ENCODE peak calls at places on chromosomes 3 and 15, in six cellular contexts. One of them, this sample, is unnamed.

GRCh38 chr15:78204351-78205309 is 29.7 kb downstream of the ACSBG1 start:
- DNase-seq in GM23338: no peak
- DNase-seq in astrocyte: no peak
- DNase-seq in fibroblast of mammary gland: no peak
- DNase-seq in astrocyte of the spinal cord: peak; percentile 31
- DNase-seq in cardiac muscle cell: peak; percentile 77
- DNase-seq in this sample: peak; percentile 44

GRCh38 chr3:72274511-72275295 is 489.8 kb upstream of the PROK2 start:
- DNase-seq in GM23338: no peak
- DNase-seq in astrocyte: peak; percentile 71
- DNase-seq in fibroblast of mammary gland: peak; percentile 88
- DNase-seq in astrocyte of the spinal cord: peak; percentile 80
- DNase-seq in cardiac muscle cell: peak; percentile 93
- DNase-seq in this sample: peak; percentile 88

GRCh38 chr3:4826237-4827100 is 152.8 kb upstream of the BHLHE40 start:
- DNase-seq in GM23338: no peak
- DNase-seq in astrocyte: peak; percentile 68
- DNase-seq in fibroblast of mammary gland: peak; percentile 36
- DNase-seq in astrocyte of the spinal cord: peak; percentile 47
- DNase-seq in cardiac muscle cell: no peak
- DNase-seq in this sample: no peak

GRCh38 chr3:143119009-143119914 is at the start of gene CHST2:
- DNase-seq in GM23338: peak; percentile 88
- DNase-seq in astrocyte: peak; percentile 67
- DNase-seq in fibroblast of mammary gland: peak; percentile 72
- DNase-seq in astrocyte of the spinal cord: peak; percentile 78
- DNase-seq in cardiac muscle cell: peak; percentile 89
- DNase-seq in this sample: peak; percentile 87

GRCh38 chr3:197487911-197488391 is 67.8 kb downstream of the BDH1 start:
- DNase-seq in GM23338: no peak
- DNase-seq in astrocyte: peak; percentile 99
- DNase-seq in fibroblast of mammary gland: peak; percentile 98
- DNase-seq in astrocyte of the spinal cord: peak; percentile 98
- DNase-seq in cardiac muscle cell: peak; percentile 92
- DNase-seq in this sample: peak; percentile 99

GRCh38 chr3:12944849-12945248 is 103.5 kb upstream of the RPL32 start:
- DNase-seq in GM23338: peak; percentile 32
- DNase-seq in astrocyte: no peak
- DNase-seq in fibroblast of mammary gland: no peak
- DNase-seq in astrocyte of the spinal cord: no peak
- DNase-seq in cardiac muscle cell: no peak
- DNase-seq in this sample: no peak

GRCh38 chr15:90987561-90988141 is 6.7 kb downstream of the PRC1 start:
- DNase-seq in GM23338: no peak
- DNase-seq in astrocyte: no peak
- DNase-seq in fibroblast of mammary gland: no peak
- DNase-seq in astrocyte of the spinal cord: no peak
- DNase-seq in cardiac muscle cell: no peak
- DNase-seq in this sample: no peak

GRCh38 chr15:77347197-77347596 is 72.7 kb downstream of the PEAK1 start:
- DNase-seq in GM23338: no peak
- DNase-seq in astrocyte: peak; percentile 11
- DNase-seq in fibroblast of mammary gland: no peak
- DNase-seq in astrocyte of the spinal cord: no peak
- DNase-seq in cardiac muscle cell: peak; percentile 19
- DNase-seq in this sample: peak; percentile 26

GRCh38 chr3:15601399-15602145 is at the start of the genes BTD and HACL1:
- DNase-seq in GM23338: peak; percentile 100
- DNase-seq in astrocyte: peak; percentile 98
- DNase-seq in fibroblast of mammary gland: peak; percentile 98
- DNase-seq in astrocyte of the spinal cord: peak; percentile 100
- DNase-seq in cardiac muscle cell: peak; percentile 100
- DNase-seq in this sample: peak; percentile 99

GRCh38 chr3:126469479-126469878 is 6.2 kb downstream of the ZXDC start:
- DNase-seq in GM23338: no peak
- DNase-seq in astrocyte: no peak
- DNase-seq in fibroblast of mammary gland: no peak
- DNase-seq in astrocyte of the spinal cord: no peak
- DNase-seq in cardiac muscle cell: no peak
- DNase-seq in this sample: no peak

GRCh38 chr3:41673643-41674042 is 288.3 kb downstream of the ULK4 start:
- DNase-seq in GM23338: no peak
- DNase-seq in astrocyte: peak; percentile 53
- DNase-seq in fibroblast of mammary gland: no peak
- DNase-seq in astrocyte of the spinal cord: peak; percentile 58
- DNase-seq in cardiac muscle cell: no peak
- DNase-seq in this sample: peak; percentile 70

GRCh38 chr15:41567261-41567660 is 8.2 kb downstream of the TYRO3 start:
- DNase-seq in GM23338: no peak
- DNase-seq in astrocyte: no peak
- DNase-seq in fibroblast of mammary gland: no peak
- DNase-seq in astrocyte of the spinal cord: no peak
- DNase-seq in cardiac muscle cell: no peak
- DNase-seq in this sample: no peak

GRCh38 chr3:114569186-114569585 is 275.4 kb downstream of the TIGIT start:
- DNase-seq in GM23338: no peak
- DNase-seq in astrocyte: peak; percentile 62
- DNase-seq in fibroblast of mammary gland: no peak
- DNase-seq in astrocyte of the spinal cord: no peak
- DNase-seq in cardiac muscle cell: no peak
- DNase-seq in this sample: peak; percentile 31

GRCh38 chr3:134364061-134364935 is 9.9 kb downstream of the AMOTL2 start:
- DNase-seq in GM23338: peak; percentile 99
- DNase-seq in astrocyte: peak; percentile 93
- DNase-seq in fibroblast of mammary gland: peak; percentile 95
- DNase-seq in astrocyte of the spinal cord: peak; percentile 99
- DNase-seq in cardiac muscle cell: peak; percentile 99
- DNase-seq in this sample: peak; percentile 98

GRCh38 chr3:63556401-63556800 is 96.1 kb upstream of the SNTN start:
- DNase-seq in GM23338: peak; percentile 12
- DNase-seq in astrocyte: no peak
- DNase-seq in fibroblast of mammary gland: no peak
- DNase-seq in astrocyte of the spinal cord: no peak
- DNase-seq in cardiac muscle cell: no peak
- DNase-seq in this sample: no peak

GRCh38 chr3:85821130-85821756 is 862.5 kb downstream of the CADM2 start:
- DNase-seq in GM23338: peak; percentile 73
- DNase-seq in astrocyte: no peak
- DNase-seq in fibroblast of mammary gland: no peak
- DNase-seq in astrocyte of the spinal cord: peak; percentile 14
- DNase-seq in cardiac muscle cell: peak; percentile 2
- DNase-seq in this sample: peak; percentile 46

GRCh38 chr3:141074529-141074928 is 23.4 kb downstream of the SPSB4 start:
- DNase-seq in GM23338: peak; percentile 84
- DNase-seq in astrocyte: no peak
- DNase-seq in fibroblast of mammary gland: no peak
- DNase-seq in astrocyte of the spinal cord: no peak
- DNase-seq in cardiac muscle cell: no peak
- DNase-seq in this sample: no peak

GRCh38 chr3:52529376-52530333 is 4.0 kb downstream of the NT5DC2 start:
- DNase-seq in GM23338: no peak
- DNase-seq in astrocyte: peak; percentile 43
- DNase-seq in fibroblast of mammary gland: peak; percentile 70
- DNase-seq in astrocyte of the spinal cord: peak; percentile 65
- DNase-seq in cardiac muscle cell: peak; percentile 86
- DNase-seq in this sample: peak; percentile 46

GRCh38 chr3:197501879-197502620 is 53.7 kb downstream of the BDH1 start:
- DNase-seq in GM23338: peak; percentile 90
- DNase-seq in astrocyte: peak; percentile 68
- DNase-seq in fibroblast of mammary gland: peak; percentile 58
- DNase-seq in astrocyte of the spinal cord: peak; percentile 73
- DNase-seq in cardiac muscle cell: peak; percentile 84
- DNase-seq in this sample: peak; percentile 74

GRCh38 chr3:135239485-135239884 is 444.4 kb downstream of the EPHB1 start:
- DNase-seq in GM23338: no peak
- DNase-seq in astrocyte: no peak
- DNase-seq in fibroblast of mammary gland: no peak
- DNase-seq in astrocyte of the spinal cord: no peak
- DNase-seq in cardiac muscle cell: no peak
- DNase-seq in this sample: no peak

GRCh38 chr3:169668081-169668956 is 4.8 kb upstream of the MECOM start:
- DNase-seq in GM23338: peak; percentile 68
- DNase-seq in astrocyte: peak; percentile 28
- DNase-seq in fibroblast of mammary gland: no peak
- DNase-seq in astrocyte of the spinal cord: peak; percentile 46
- DNase-seq in cardiac muscle cell: peak; percentile 59
- DNase-seq in this sample: peak; percentile 19
- H3K4me3 ChIP-seq in GM23338: peak overlapping the region; percentile 63
- H3K4me3 ChIP-seq in astrocyte: peak overlapping the region; percentile 52
- H3K4me3 ChIP-seq in fibroblast of mammary gland: no peak overlapping the region
- H3K4me3 ChIP-seq in astrocyte of the spinal cord: peak overlapping the region; percentile 36
- H3K4me3 ChIP-seq in cardiac muscle cell: peak overlapping the region; percentile 41
- H3K4me3 ChIP-seq in this sample: peak overlapping the region; percentile 20

GRCh38 chr3:32155117-32155516 is 48.7 kb downstream of the GPD1L start:
- DNase-seq in GM23338: no peak
- DNase-seq in astrocyte: no peak
- DNase-seq in fibroblast of mammary gland: no peak
- DNase-seq in astrocyte of the spinal cord: no peak
- DNase-seq in cardiac muscle cell: no peak
- DNase-seq in this sample: no peak

GRCh38 chr3:32157600-32158264 is 51.3 kb downstream of the GPD1L start:
- DNase-seq in GM23338: no peak
- DNase-seq in astrocyte: no peak
- DNase-seq in fibroblast of mammary gland: no peak
- DNase-seq in astrocyte of the spinal cord: no peak
- DNase-seq in cardiac muscle cell: no peak
- DNase-seq in this sample: no peak

GRCh38 chr3:32148356-32148755 is 41.9 kb downstream of the GPD1L start:
- DNase-seq in GM23338: no peak
- DNase-seq in astrocyte: peak; percentile 19
- DNase-seq in fibroblast of mammary gland: no peak
- DNase-seq in astrocyte of the spinal cord: no peak
- DNase-seq in cardiac muscle cell: no peak
- DNase-seq in this sample: no peak

GRCh38 chr3:32153414-32154016 is 47.1 kb downstream of the GPD1L start:
- DNase-seq in GM23338: no peak
- DNase-seq in astrocyte: no peak
- DNase-seq in fibroblast of mammary gland: no peak
- DNase-seq in astrocyte of the spinal cord: no peak
- DNase-seq in cardiac muscle cell: no peak
- DNase-seq in this sample: no peak

GRCh38 chr3:32154180-32154579 is 47.8 kb downstream of the GPD1L start:
- DNase-seq in GM23338: peak; percentile 69
- DNase-seq in astrocyte: no peak
- DNase-seq in fibroblast of mammary gland: no peak
- DNase-seq in astrocyte of the spinal cord: no peak
- DNase-seq in cardiac muscle cell: no peak
- DNase-seq in this sample: peak; percentile 44
- TF ChIP-seq CTCF in GM23338: peak; percentile 50
- TF ChIP-seq CTCF in astrocyte: peak; percentile 9
- TF ChIP-seq CTCF in fibroblast of mammary gland: peak; percentile 26
- TF ChIP-seq CTCF in astrocyte of the spinal cord: peak; percentile 42
- TF ChIP-seq CTCF in cardiac muscle cell: peak; percentile 42
- TF ChIP-seq CTCF in this sample: peak; percentile 66

GRCh38 chr15:70327328-70328136 is 229.8 kb upstream of the TLE3 start:
- DNase-seq in GM23338: no peak
- DNase-seq in astrocyte: peak; percentile 96
- DNase-seq in fibroblast of mammary gland: peak; percentile 83
- DNase-seq in astrocyte of the spinal cord: peak; percentile 89
- DNase-seq in cardiac muscle cell: peak; percentile 92
- DNase-seq in this sample: peak; percentile 89

GRCh38 chr15:70329179-70329578 is 231.5 kb upstream of the TLE3 start:
- DNase-seq in GM23338: no peak
- DNase-seq in astrocyte: no peak
- DNase-seq in fibroblast of mammary gland: no peak
- DNase-seq in astrocyte of the spinal cord: no peak
- DNase-seq in cardiac muscle cell: no peak
- DNase-seq in this sample: no peak

GRCh38 chr15:70324001-70324974 is 226.6 kb upstream of the TLE3 start:
- DNase-seq in GM23338: no peak
- DNase-seq in astrocyte: peak; percentile 41
- DNase-seq in fibroblast of mammary gland: peak; percentile 83
- DNase-seq in astrocyte of the spinal cord: peak; percentile 83
- DNase-seq in cardiac muscle cell: no peak
- DNase-seq in this sample: peak; percentile 86

GRCh38 chr15:70323111-70323851 is 225.6 kb upstream of the TLE3 start:
- DNase-seq in GM23338: no peak
- DNase-seq in astrocyte: peak; percentile 63
- DNase-seq in fibroblast of mammary gland: peak; percentile 70
- DNase-seq in astrocyte of the spinal cord: peak; percentile 60
- DNase-seq in cardiac muscle cell: peak; percentile 79
- DNase-seq in this sample: peak; percentile 70

DNA sequence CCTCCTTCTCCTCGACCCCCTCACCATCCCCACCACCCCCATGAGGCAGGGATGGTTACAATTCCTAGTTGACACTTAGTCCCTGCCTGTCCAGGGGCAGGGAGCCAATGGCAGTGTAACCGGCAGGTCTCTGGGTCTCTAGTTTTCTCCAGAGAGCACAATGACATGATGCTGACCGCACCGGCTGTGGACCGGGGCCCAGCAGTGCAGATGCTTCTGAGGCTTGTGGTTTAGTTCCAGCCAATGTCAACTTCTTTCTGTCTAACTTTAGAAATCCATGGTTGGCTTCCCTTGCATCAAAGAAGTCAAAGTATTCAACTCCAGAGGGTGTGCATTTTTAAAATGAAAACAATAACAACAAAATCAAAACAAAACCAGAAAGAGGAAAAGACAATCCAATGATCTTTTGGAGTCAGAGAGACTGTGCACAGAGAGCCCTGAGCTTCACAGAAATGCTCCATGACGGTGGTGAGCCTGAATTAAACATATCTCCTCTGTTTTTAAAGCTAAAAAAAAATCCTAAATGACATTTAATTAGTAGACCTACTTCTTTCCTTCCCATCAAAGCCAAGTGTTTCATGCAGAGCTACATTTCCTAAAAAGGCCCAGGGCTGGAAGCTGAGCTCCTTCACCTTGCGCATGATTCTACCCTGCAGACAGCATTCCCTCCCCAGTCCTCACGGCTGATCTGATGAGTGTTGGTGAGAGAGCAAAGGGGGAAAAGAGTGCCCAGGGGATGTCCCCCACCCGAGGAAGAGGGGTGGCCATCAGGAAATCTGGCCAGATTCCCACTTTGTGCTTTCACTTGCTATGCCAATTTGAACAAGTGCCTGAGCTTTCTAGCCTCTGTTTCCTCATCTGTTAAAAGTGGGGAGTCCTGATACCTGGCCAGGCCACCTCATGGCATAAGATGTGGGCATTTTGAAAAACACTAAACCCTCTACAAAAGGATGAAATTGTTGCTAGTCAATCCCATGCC is 230.7 kb upstream of the TLE3 start:
- DNase-seq in GM23338: no peak
- DNase-seq in astrocyte: peak; percentile 95
- DNase-seq in fibroblast of mammary gland: peak; percentile 84
- DNase-seq in astrocyte of the spinal cord: peak; percentile 94
- DNase-seq in cardiac muscle cell: peak; percentile 88
- DNase-seq in this sample: peak; percentile 92
- H3K4me3 ChIP-seq in GM23338: no peak overlapping the region
- H3K4me3 ChIP-seq in astrocyte: no peak overlapping the region
- H3K4me3 ChIP-seq in fibroblast of mammary gland: no peak overlapping the region
- H3K4me3 ChIP-seq in astrocyte of the spinal cord: no peak overlapping the region
- H3K4me3 ChIP-seq in cardiac muscle cell: no peak overlapping the region
- H3K4me3 ChIP-seq in this sample: no peak overlapping the region

GRCh38 chr3:139978966-139979365 is 44.0 kb downstream of the CLSTN2 start:
- DNase-seq in GM23338: no peak
- DNase-seq in astrocyte: no peak
- DNase-seq in fibroblast of mammary gland: no peak
- DNase-seq in astrocyte of the spinal cord: no peak
- DNase-seq in cardiac muscle cell: no peak
- DNase-seq in this sample: no peak

GRCh38 chr3:139979991-139980390 is 45.0 kb downstream of the CLSTN2 start:
- DNase-seq in GM23338: no peak
- DNase-seq in astrocyte: no peak
- DNase-seq in fibroblast of mammary gland: no peak
- DNase-seq in astrocyte of the spinal cord: no peak
- DNase-seq in cardiac muscle cell: no peak
- DNase-seq in this sample: no peak

GRCh38 chr3:139982404-139982803 is 47.4 kb downstream of the CLSTN2 start:
- DNase-seq in GM23338: peak; percentile 17
- DNase-seq in astrocyte: no peak
- DNase-seq in fibroblast of mammary gland: peak; percentile 6
- DNase-seq in astrocyte of the spinal cord: peak; percentile 0
- DNase-seq in cardiac muscle cell: peak; percentile 2
- DNase-seq in this sample: peak; percentile 35
- TF ChIP-seq CTCF in GM23338: peak; percentile 39
- TF ChIP-seq CTCF in astrocyte: peak; percentile 9
- TF ChIP-seq CTCF in fibroblast of mammary gland: no peak
- TF ChIP-seq CTCF in astrocyte of the spinal cord: peak; percentile 9
- TF ChIP-seq CTCF in cardiac muscle cell: no peak
- TF ChIP-seq CTCF in this sample: peak; percentile 47

This sample was measured in choroid plexus epithelial cell.